ENCODE peak calls at places on chromosome 1, in eight cellular contexts. O, C, W, G, T, N, L and I are unnamed samples.

GRCh38 chr1:184753608-184754478 is 815 bp downstream of the EDEM3 start:
- DNase-seq in O (peak), C (peak), W (no peak), G (no peak), T (peak), N (peak), L (peak), I (peak)

GRCh38 chr1:110282395-110282794 is 56.8 kb upstream of the RBM15 start:
- DNase-seq in O (no peak), C (no peak), W (no peak), G (no peak), T (no peak), N (no peak), L (no peak), I (no peak)

GRCh38 chr1:6265173-6265572 is 4.3 kb upstream of the GPR153 start:
- DNase-seq in O (no peak), C (no peak), W (no peak), G (no peak), T (no peak), N (no peak), L (no peak), I (no peak)

GRCh38 chr1:16420719-16421118 is 16.5 kb downstream of the SPATA21 start:
- DNase-seq in O (no peak), C (no peak), W (no peak), G (peak), T (peak), N (no peak), L (no peak), I (peak)

GRCh38 chr1:39654291-39654690 is 14.8 kb upstream of the HEYL start:
- DNase-seq in O (no peak), C (peak), W (no peak), G (no peak), T (no peak), N (no peak), L (no peak), I (no peak)

GRCh38 chr1:183374825-183375224 is 43.4 kb downstream of the NMNAT2 start:
- DNase-seq in O (no peak), C (no peak), W (no peak), G (no peak), T (no peak), N (no peak), L (no peak), I (no peak)

GRCh38 chr1:153520818-153521476 is 14.8 kb downstream of the S100A6 start:
- DNase-seq in O (no peak), C (no peak), W (no peak), G (no peak), T (no peak), N (no peak), L (no peak), I (no peak)

GRCh38 chr1:206060840-206061239 is 7.9 kb downstream of the RHEX start:
- DNase-seq in O (no peak), C (no peak), W (no peak), G (no peak), T (no peak), N (no peak), L (no peak), I (no peak)

GRCh38 chr1:184208622-184209021 is 157.1 kb downstream of the TSEN15 start:
- DNase-seq in O (no peak), C (no peak), W (no peak), G (no peak), T (no peak), N (no peak), L (no peak), I (no peak)

GRCh38 chr1:33127001-33127823 is 46.3 kb downstream of the AZIN2 start:
- DNase-seq in O (peak), C (peak), W (peak), G (peak), T (peak), N (peak), L (peak), I (peak)

GRCh38 chr1:25569599-25570458 is 26.4 kb downstream of the LDLRAP1 start:
- DNase-seq in O (peak), C (no peak), W (no peak), G (no peak), T (no peak), N (no peak), L (no peak), I (no peak)

GRCh38 chr1:9871021-9871420 is 39.0 kb downstream of the CTNNBIP1 start:
- DNase-seq in O (peak), C (no peak), W (no peak), G (no peak), T (no peak), N (no peak), L (no peak), I (no peak)

GRCh38 chr1:116514708-116515525 is 55.9 kb downstream of the CD58 start:
- DNase-seq in O (no peak), C (peak), W (no peak), G (peak), T (peak), N (no peak), L (no peak), I (peak)

GRCh38 chr1:208600456-208600855 is 356.3 kb upstream of the PLXNA2 start:
- DNase-seq in O (no peak), C (no peak), W (no peak), G (no peak), T (no peak), N (peak), L (no peak), I (no peak)

GRCh38 chr1:17636612-17637011 is 97.1 kb downstream of the ARHGEF10L start:
- DNase-seq in O (no peak), C (peak), W (no peak), G (no peak), T (no peak), N (no peak), L (no peak), I (no peak)

GRCh38 chr1:107326823-107327445 is 186.1 kb downstream of the NTNG1 start:
- DNase-seq in O (no peak), C (no peak), W (no peak), G (no peak), T (no peak), N (no peak), L (no peak), I (no peak)

GRCh38 chr1:155062702-155063411 is 683 bp upstream of the EFNA4 start:
- DNase-seq in O (peak), C (peak), W (no peak), G (peak), T (peak), N (no peak), L (peak), I (peak)

GRCh38 chr1:55504306-55504706 is 289.1 kb upstream of the USP24 start:
- DNase-seq in O (no peak), C (no peak), W (no peak), G (no peak), T (no peak), N (no peak), L (no peak), I (no peak)

GRCh38 chr1:47684964-47685762 is 247.3 kb downstream of the FOXD2 start:
- DNase-seq in O (no peak), C (no peak), W (no peak), G (no peak), T (no peak), N (no peak), L (no peak), I (no peak)

GRCh38 chr1:218674280-218674773 is 329.2 kb downstream of the TGFB2 start:
- DNase-seq in O (peak), C (peak), W (no peak), G (no peak), T (no peak), N (no peak), L (peak), I (no peak)

GRCh38 chr1:63753591-63753990 is 20.2 kb upstream of the ROR1 start:
- DNase-seq in O (no peak), C (no peak), W (no peak), G (no peak), T (no peak), N (no peak), L (no peak), I (no peak)

GRCh38 chr1:63757334-63757733 is 16.5 kb upstream of the ROR1 start:
- DNase-seq in O (no peak), C (no peak), W (no peak), G (no peak), T (no peak), N (no peak), L (no peak), I (no peak)

GRCh38 chr1:63759778-63760177 is 14.0 kb upstream of the ROR1 start:
- DNase-seq in O (no peak), C (no peak), W (no peak), G (no peak), T (no peak), N (no peak), L (no peak), I (no peak)

DNA sequence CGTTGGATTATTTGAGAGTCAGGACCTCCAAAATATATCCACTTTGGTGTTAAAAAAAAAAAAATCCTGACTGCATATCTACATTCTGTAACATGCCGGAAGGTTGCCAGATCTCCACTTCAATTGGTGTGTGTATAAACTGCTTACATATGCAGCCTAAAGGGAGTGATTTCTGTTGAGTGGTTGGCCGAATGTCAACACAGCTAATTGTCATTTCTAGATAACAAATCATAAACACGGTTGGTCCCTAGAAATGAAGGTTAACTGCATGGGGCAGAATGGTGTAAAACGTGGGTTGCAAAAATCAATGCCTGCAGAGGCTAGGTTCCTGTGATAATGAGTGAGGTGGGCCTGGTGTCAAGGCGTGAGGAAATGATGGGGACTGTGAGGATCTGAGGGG is 15.0 kb upstream of the ROR1 start:
- DNase-seq in O (no peak), C (no peak), W (no peak), G (no peak), T (no peak), N (no peak), L (no peak), I (no peak)
- TF ChIP-seq CTCF in O (no peak), C (no peak), W (no peak), G (no peak), T (no peak), N (no peak), L (no peak), I (no peak)

GRCh38 chr1:228462560-228462959 is 24.6 kb upstream of the RNF187 start:
- DNase-seq in O (no peak), C (no peak), W (no peak), G (no peak), T (no peak), N (no peak), L (no peak), I (no peak)

GRCh38 chr1:228464487-228464983 is 22.6 kb upstream of the RNF187 start:
- DNase-seq in O (peak), C (peak), W (no peak), G (peak), T (peak), N (peak), L (peak), I (peak)

GRCh38 chr1:228463009-228463558 is 24.1 kb upstream of the RNF187 start:
- DNase-seq in O (no peak), C (no peak), W (no peak), G (no peak), T (no peak), N (no peak), L (no peak), I (no peak)

GRCh38 chr1:228465134-228465533 is 22.0 kb upstream of the RNF187 start:
- DNase-seq in O (no peak), C (no peak), W (no peak), G (no peak), T (no peak), N (no peak), L (no peak), I (no peak)

GRCh38 chr1:228463559-228464455 is 23.4 kb upstream of the RNF187 start:
- DNase-seq in O (no peak), C (peak), W (no peak), G (peak), T (peak), N (no peak), L (peak), I (peak)
- TF ChIP-seq CTCF in O (no peak), C (no peak), W (peak), G (peak), T (peak), N (no peak), L (peak), I (peak)

GRCh38 chr1:214209260-214209808 is 71.6 kb upstream of the SMYD2 start:
- DNase-seq in O (no peak), C (no peak), W (no peak), G (no peak), T (no peak), N (no peak), L (no peak), I (no peak)
- TF ChIP-seq CTCF in O (no peak), C (no peak), W (no peak), G (no peak), T (no peak), N (no peak), L (no peak), I (no peak)

GRCh38 chr1:66750578-66750977 is 1.7 kb upstream of the DYNLT5 start:
- DNase-seq in O (no peak), C (no peak), W (no peak), G (peak), T (no peak), N (no peak), L (no peak), I (no peak)

GRCh38 chr1:66747500-66747899 is 4.8 kb upstream of the DYNLT5 start:
- DNase-seq in O (no peak), C (peak), W (no peak), G (no peak), T (no peak), N (no peak), L (no peak), I (no peak)

GRCh38 chr1:66752671-66753371 is 562 bp downstream of the DYNLT5 start:
- DNase-seq in O (peak), C (no peak), W (no peak), G (no peak), T (no peak), N (no peak), L (no peak), I (no peak)

GRCh38 chr1:66751160-66751559 is 1.1 kb upstream of the DYNLT5 start:
- DNase-seq in O (no peak), C (no peak), W (no peak), G (no peak), T (no peak), N (no peak), L (no peak), I (no peak)

DNA sequence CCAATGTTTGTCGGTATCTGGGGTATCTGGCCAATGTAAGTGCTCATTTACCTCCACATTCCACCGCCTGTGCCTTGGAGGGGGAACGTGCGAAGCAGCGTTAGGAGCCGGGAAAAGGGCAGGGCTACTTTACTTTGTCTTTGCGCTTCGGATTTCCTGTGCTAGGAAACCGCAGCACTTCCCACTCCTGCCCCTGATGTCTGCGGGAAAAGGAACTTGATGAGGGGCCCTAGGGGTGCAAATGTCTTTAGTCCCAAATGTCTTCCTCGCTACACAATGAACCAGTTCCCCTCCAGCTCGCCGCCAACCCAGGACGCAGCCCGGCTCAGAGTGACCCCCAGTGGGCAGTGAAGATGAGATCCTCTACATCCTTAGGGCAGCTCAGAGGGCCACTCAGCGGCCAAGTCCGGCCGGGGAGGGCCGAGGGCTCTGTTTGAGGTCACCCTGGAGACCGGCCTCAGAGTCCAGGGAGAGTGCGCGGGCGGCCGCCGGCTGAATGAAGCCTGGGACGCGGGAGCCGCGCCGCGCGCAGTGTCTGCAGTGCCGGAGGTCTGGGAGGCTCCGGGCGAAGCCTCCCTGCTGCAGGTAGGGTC is at the start of gene DYNLT5:
- DNase-seq in O (peak), C (peak), W (no peak), G (peak), T (no peak), N (no peak), L (no peak), I (peak)
- TF ChIP-seq CTCF in O (peak), C (peak), W (no peak), G (peak), T (no peak), N (no peak), L (no peak), I (peak)

GRCh38 chr1:170531758-170532657 is at the start of gene GORAB:
- DNase-seq in O (peak), C (peak), W (peak), G (peak), T (peak), N (peak), L (peak), I (peak)
- TF ChIP-seq CTCF in O (no peak), C (no peak), W (no peak), G (no peak), T (no peak), N (no peak), L (no peak), I (no peak)

DNA sequence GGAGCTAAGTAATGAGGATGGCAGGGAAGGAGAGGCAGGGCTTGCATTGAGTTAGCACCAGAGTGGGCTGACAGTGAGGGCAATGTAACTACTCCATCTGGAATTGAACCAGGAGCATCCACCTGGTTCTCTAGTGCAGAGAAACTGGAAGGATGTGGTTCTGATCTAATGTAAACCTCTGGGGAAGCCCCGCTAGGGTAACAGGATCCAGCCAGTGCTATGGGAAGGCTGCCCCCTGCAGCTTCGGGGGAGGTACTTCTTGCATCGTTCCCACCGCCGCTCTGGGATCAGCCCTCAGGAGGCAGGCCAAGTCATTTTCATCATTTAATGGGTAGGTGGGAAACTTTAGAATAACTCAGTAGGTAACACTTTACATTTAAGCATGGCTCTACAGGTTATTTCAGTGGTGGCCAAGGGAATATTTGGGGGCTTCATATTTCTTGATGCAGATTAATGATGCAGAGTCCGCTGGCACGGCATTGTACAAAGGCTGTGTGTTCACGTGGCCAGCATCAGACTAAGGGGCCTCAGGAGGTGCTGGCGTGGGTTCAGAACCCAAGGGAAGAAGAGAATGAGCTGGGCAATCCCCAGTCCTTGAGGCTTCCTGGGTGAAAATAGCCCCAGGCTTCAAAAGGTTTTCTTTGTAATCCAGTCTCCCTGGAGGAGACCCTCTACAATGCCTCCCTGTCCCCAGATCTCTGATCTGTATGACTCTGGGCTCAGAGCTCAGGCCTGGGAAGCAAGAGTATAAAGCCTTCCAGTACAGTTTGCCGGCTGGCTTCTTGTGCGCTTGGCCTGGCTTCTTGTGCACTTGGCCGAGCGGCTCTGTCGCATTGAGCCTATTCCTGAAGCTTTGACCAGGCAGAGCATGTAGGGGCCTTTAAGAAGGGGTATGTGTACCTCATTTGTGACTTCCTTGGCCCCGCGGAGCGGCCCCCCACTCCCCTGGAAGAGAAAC is 26.4 kb upstream of the KAZN start:
- DNase-seq in O (no peak), C (peak), W (no peak), G (peak), T (peak), N (no peak), L (no peak), I (peak)
- TF ChIP-seq CTCF in O (no peak), C (peak), W (peak), G (peak), T (peak), N (no peak), L (no peak), I (peak)

DNA sequence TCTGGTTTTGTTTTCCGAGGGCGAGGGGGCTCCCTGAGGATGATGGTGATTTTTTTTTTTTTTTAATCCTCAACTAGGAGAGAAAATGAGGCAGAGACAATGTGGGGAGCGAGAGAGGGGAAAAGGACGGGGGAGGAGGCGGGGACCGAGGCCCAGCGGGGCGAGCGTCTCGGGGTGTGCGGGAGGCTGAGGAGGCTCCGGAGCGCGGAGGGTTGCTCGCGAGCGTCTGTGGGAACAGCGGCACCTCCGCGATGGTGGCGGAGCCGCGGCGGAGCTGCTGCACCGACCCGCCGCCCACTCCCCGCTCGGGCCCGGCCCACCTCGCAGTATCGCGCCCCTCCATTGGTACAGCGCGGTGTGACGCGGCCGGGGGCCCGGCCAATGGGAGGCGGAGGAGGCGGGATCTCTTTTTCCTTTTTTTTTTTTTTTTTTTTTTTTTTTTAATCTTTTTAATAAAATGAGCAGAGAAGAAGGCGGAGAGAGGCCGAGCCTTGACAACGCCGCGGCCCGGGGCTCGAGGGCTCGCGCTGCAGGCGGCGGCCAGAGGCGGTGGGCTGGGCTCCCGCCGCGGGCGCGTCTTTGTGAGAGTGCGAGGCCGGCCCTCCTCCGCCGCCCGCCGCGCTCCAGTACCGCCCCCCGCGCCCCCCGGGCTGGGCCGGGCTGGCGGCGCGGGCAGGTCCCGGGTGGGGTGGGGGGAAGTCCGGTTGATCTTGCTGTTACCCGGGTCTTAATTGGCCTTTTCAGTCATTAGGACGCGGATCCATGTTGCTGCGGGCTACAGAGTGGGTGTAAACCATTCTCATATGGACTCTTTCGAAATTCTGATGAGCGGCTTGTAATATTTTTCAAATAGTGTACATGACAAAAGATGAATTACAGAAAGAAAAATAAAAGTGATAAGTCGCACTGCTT is at the start of gene RERE:
- DNase-seq in O (peak), C (peak), W (peak), G (peak), T (peak), N (peak), L (peak), I (peak)
- TF ChIP-seq CTCF in O (no peak), C (no peak), W (no peak), G (peak), T (no peak), N (no peak), L (no peak), I (no peak)